ENCODE peak calls at places on chromosomes 13 and 19, in ten cellular contexts. One of them, this sample, is unnamed.

GRCh38 chr19:15195381-15195964 is 5.3 kb downstream of the NOTCH3 start:
- DNase-seq in nucleus accumbens: no peak
- DNase-seq in neural progenitor cell: peak
- DNase-seq in fibroblast of lung: peak
- DNase-seq in foreskin fibroblast: peak
- DNase-seq in stimulated activated CD4-positive, alpha-beta T cell treated with anti-CD3 and anti-CD28 coated beads, Interleukin-15, amount 100 ng/mL, for 1 hour: no peak
- DNase-seq in iPS-NIHi11: peak
- DNase-seq in NCI-H774: peak
- DNase-seq in cardiac fibroblast: peak
- DNase-seq in mucosa of descending colon: peak
- DNase-seq in this sample: no peak

GRCh38 chr19:34601071-34601470 is 75.9 kb downstream of the SCGB2B2 start:
- DNase-seq in fibroblast of lung: no peak
- DNase-seq in stimulated activated CD4-positive, alpha-beta T cell treated with anti-CD3 and anti-CD28 coated beads, Interleukin-15, amount 100 ng/mL, for 1 hour: no peak
- DNase-seq in mucosa of descending colon: no peak
- DNase-seq in cardiac fibroblast: no peak
- DNase-seq in nucleus accumbens: no peak
- DNase-seq in NCI-H774: no peak
- DNase-seq in foreskin fibroblast: no peak
- DNase-seq in iPS-NIHi11: no peak
- DNase-seq in neural progenitor cell: no peak
- DNase-seq in this sample: no peak

GRCh38 chr13:112703449-112703848 is 13.6 kb downstream of the ATP11A start:
- DNase-seq in foreskin fibroblast: no peak
- DNase-seq in stimulated activated CD4-positive, alpha-beta T cell treated with anti-CD3 and anti-CD28 coated beads, Interleukin-15, amount 100 ng/mL, for 1 hour: no peak
- DNase-seq in cardiac fibroblast: no peak
- DNase-seq in nucleus accumbens: no peak
- DNase-seq in mucosa of descending colon: no peak
- DNase-seq in neural progenitor cell: no peak
- DNase-seq in fibroblast of lung: no peak
- DNase-seq in NCI-H774: no peak
- DNase-seq in iPS-NIHi11: no peak
- DNase-seq in this sample: no peak

GRCh38 chr13:37319041-37319443 is 213.6 kb upstream of the CSNK1A1L start:
- DNase-seq in fibroblast of lung: peak
- DNase-seq in NCI-H774: no peak
- DNase-seq in iPS-NIHi11: no peak
- DNase-seq in cardiac fibroblast: peak
- DNase-seq in foreskin fibroblast: peak
- DNase-seq in neural progenitor cell: no peak
- DNase-seq in mucosa of descending colon: no peak
- DNase-seq in stimulated activated CD4-positive, alpha-beta T cell treated with anti-CD3 and anti-CD28 coated beads, Interleukin-15, amount 100 ng/mL, for 1 hour: no peak
- DNase-seq in nucleus accumbens: no peak
- DNase-seq in this sample: no peak

GRCh38 chr19:33177417-33177976 is 16.6 kb upstream of the LRP3 start:
- DNase-seq in neural progenitor cell: peak
- DNase-seq in cardiac fibroblast: no peak
- DNase-seq in mucosa of descending colon: no peak
- DNase-seq in iPS-NIHi11: peak
- DNase-seq in nucleus accumbens: no peak
- DNase-seq in stimulated activated CD4-positive, alpha-beta T cell treated with anti-CD3 and anti-CD28 coated beads, Interleukin-15, amount 100 ng/mL, for 1 hour: no peak
- DNase-seq in foreskin fibroblast: no peak
- DNase-seq in NCI-H774: no peak
- DNase-seq in fibroblast of lung: no peak
- DNase-seq in this sample: peak

GRCh38 chr13:113937497-113938140 is 36.3 kb downstream of the C13orf46 start:
- DNase-seq in nucleus accumbens: no peak
- DNase-seq in cardiac fibroblast: no peak
- DNase-seq in mucosa of descending colon: peak
- DNase-seq in iPS-NIHi11: no peak
- DNase-seq in stimulated activated CD4-positive, alpha-beta T cell treated with anti-CD3 and anti-CD28 coated beads, Interleukin-15, amount 100 ng/mL, for 1 hour: no peak
- DNase-seq in foreskin fibroblast: no peak
- DNase-seq in NCI-H774: no peak
- DNase-seq in neural progenitor cell: no peak
- DNase-seq in fibroblast of lung: no peak
- DNase-seq in this sample: no peak

GRCh38 chr13:31797154-31797775 is 57.9 kb downstream of the RXFP2 start:
- DNase-seq in stimulated activated CD4-positive, alpha-beta T cell treated with anti-CD3 and anti-CD28 coated beads, Interleukin-15, amount 100 ng/mL, for 1 hour: no peak
- DNase-seq in foreskin fibroblast: peak
- DNase-seq in mucosa of descending colon: no peak
- DNase-seq in cardiac fibroblast: peak
- DNase-seq in NCI-H774: no peak
- DNase-seq in iPS-NIHi11: peak
- DNase-seq in fibroblast of lung: peak
- DNase-seq in nucleus accumbens: no peak
- DNase-seq in neural progenitor cell: peak
- DNase-seq in this sample: peak

GRCh38 chr19:50728084-50728737 is 5.0 kb downstream of the CLEC11A start:
- DNase-seq in NCI-H774: no peak
- DNase-seq in foreskin fibroblast: peak
- DNase-seq in neural progenitor cell: peak
- DNase-seq in mucosa of descending colon: peak
- DNase-seq in stimulated activated CD4-positive, alpha-beta T cell treated with anti-CD3 and anti-CD28 coated beads, Interleukin-15, amount 100 ng/mL, for 1 hour: peak
- DNase-seq in nucleus accumbens: peak
- DNase-seq in fibroblast of lung: peak
- DNase-seq in iPS-NIHi11: peak
- DNase-seq in cardiac fibroblast: peak
- DNase-seq in this sample: no peak

GRCh38 chr13:111537115-111537728 is 216.8 kb downstream of the TEX29 start:
- DNase-seq in mucosa of descending colon: no peak
- DNase-seq in nucleus accumbens: no peak
- DNase-seq in stimulated activated CD4-positive, alpha-beta T cell treated with anti-CD3 and anti-CD28 coated beads, Interleukin-15, amount 100 ng/mL, for 1 hour: no peak
- DNase-seq in neural progenitor cell: no peak
- DNase-seq in NCI-H774: no peak
- DNase-seq in foreskin fibroblast: no peak
- DNase-seq in fibroblast of lung: no peak
- DNase-seq in iPS-NIHi11: no peak
- DNase-seq in cardiac fibroblast: no peak
- DNase-seq in this sample: no peak

GRCh38 chr19:16851031-16851712 is 22.0 kb downstream of the SIN3B start:
- DNase-seq in mucosa of descending colon: no peak
- DNase-seq in fibroblast of lung: peak
- DNase-seq in NCI-H774: no peak
- DNase-seq in nucleus accumbens: no peak
- DNase-seq in cardiac fibroblast: no peak
- DNase-seq in foreskin fibroblast: peak
- DNase-seq in stimulated activated CD4-positive, alpha-beta T cell treated with anti-CD3 and anti-CD28 coated beads, Interleukin-15, amount 100 ng/mL, for 1 hour: no peak
- DNase-seq in iPS-NIHi11: no peak
- DNase-seq in neural progenitor cell: no peak
- DNase-seq in this sample: no peak

GRCh38 chr13:28585557-28585956 is 73.4 kb upstream of the POMP start:
- DNase-seq in foreskin fibroblast: no peak
- DNase-seq in fibroblast of lung: no peak
- DNase-seq in nucleus accumbens: no peak
- DNase-seq in cardiac fibroblast: no peak
- DNase-seq in stimulated activated CD4-positive, alpha-beta T cell treated with anti-CD3 and anti-CD28 coated beads, Interleukin-15, amount 100 ng/mL, for 1 hour: no peak
- DNase-seq in neural progenitor cell: no peak
- DNase-seq in mucosa of descending colon: no peak
- DNase-seq in iPS-NIHi11: no peak
- DNase-seq in NCI-H774: no peak
- DNase-seq in this sample: no peak

GRCh38 chr19:12801466-12802266 is at the start of the genes PRDX2 and THSD8:
- DNase-seq in nucleus accumbens: peak
- DNase-seq in cardiac fibroblast: peak
- DNase-seq in foreskin fibroblast: peak
- DNase-seq in fibroblast of lung: peak
- DNase-seq in iPS-NIHi11: peak
- DNase-seq in mucosa of descending colon: peak
- DNase-seq in NCI-H774: peak
- DNase-seq in neural progenitor cell: peak
- DNase-seq in stimulated activated CD4-positive, alpha-beta T cell treated with anti-CD3 and anti-CD28 coated beads, Interleukin-15, amount 100 ng/mL, for 1 hour: peak
- DNase-seq in this sample: peak

GRCh38 chr19:17683078-17683477 is 5.1 kb downstream of the UNC13A start:
- DNase-seq in NCI-H774: no peak
- DNase-seq in mucosa of descending colon: no peak
- DNase-seq in stimulated activated CD4-positive, alpha-beta T cell treated with anti-CD3 and anti-CD28 coated beads, Interleukin-15, amount 100 ng/mL, for 1 hour: no peak
- DNase-seq in fibroblast of lung: no peak
- DNase-seq in nucleus accumbens: no peak
- DNase-seq in cardiac fibroblast: no peak
- DNase-seq in iPS-NIHi11: no peak
- DNase-seq in foreskin fibroblast: no peak
- DNase-seq in neural progenitor cell: no peak
- DNase-seq in this sample: no peak